ENCODE peak calls at places on chromosomes 5 and 9, in five cellular contexts. D is mesothelial cell of epicardium, T is kidney tubule cell, M is GM12865, I is SJSA1. J is an unnamed sample.

GRCh38 chr9:96441798-96442445 is 8.0 kb upstream of the HABP4 start:
- DNase-seq in D (no peak), M (peak), I (peak), T (peak), J (no peak)

GRCh38 chr5:38433160-38433861 is 123.1 kb downstream of the LIFR start:
- DNase-seq in M (no peak), I (no peak), D (no peak), T (peak), J (peak)

GRCh38 chr9:132409828-132410528 is at the start of gene CFAP77:
- DNase-seq in D (peak), M (peak), I (peak), T (peak), J (peak)

GRCh38 chr5:78541058-78541624 is 107.4 kb downstream of the LHFPL2 start:
- DNase-seq in T (no peak), D (no peak), I (no peak), M (no peak), J (no peak)

GRCh38 chr5:41193462-41194166 is 19.7 kb downstream of the C6 start:
- DNase-seq in M (no peak), I (no peak), D (no peak), T (peak), J (peak)

GRCh38 chr5:172616730-172617129 is 24.3 kb upstream of the NEURL1B start:
- DNase-seq in T (no peak), I (no peak), D (no peak), M (no peak), J (no peak)

GRCh38 chr5:90590-91547 is 1.1 kb upstream of the PLEKHG4B start:
- DNase-seq in T (peak), M (no peak), D (no peak), I (no peak), J (no peak)

GRCh38 chr5:124289641-124290201 is 456.7 kb downstream of the ZNF608 start:
- DNase-seq in I (no peak), T (no peak), M (peak), D (no peak), J (no peak)

GRCh38 chr5:10707198-10708187 is 53.5 kb downstream of the DAP start:
- DNase-seq in D (no peak), I (no peak), M (no peak), T (peak), J (no peak)

GRCh38 chr5:117131048-117131679 is 556.5 kb upstream of the SEMA6A start:
- DNase-seq in I (no peak), M (peak), D (no peak), T (no peak), J (no peak)

GRCh38 chr5:172410160-172410559 is 44.2 kb downstream of the SH3PXD2B start:
- DNase-seq in M (peak), D (no peak), I (no peak), T (peak), J (no peak)

GRCh38 chr5:150596313-150596712 is 44.1 kb upstream of the SYNPO start:
- DNase-seq in D (no peak), M (no peak), I (no peak), T (no peak), J (no peak)

GRCh38 chr9:93084471-93084881 is 11.5 kb upstream of the CARD19 start:
- DNase-seq in D (no peak), T (no peak), M (no peak), I (no peak), J (no peak)

GRCh38 chr9:131419029-131419614 is 25.2 kb downstream of the PRRC2B start:
- DNase-seq in D (no peak), M (no peak), T (no peak), I (no peak), J (no peak)

GRCh38 chr5:60844429-60844890 is 391 bp upstream of the ELOVL7 start:
- DNase-seq in I (no peak), T (no peak), D (no peak), M (peak), J (no peak)

GRCh38 chr5:89582768-89583339 is 699.9 kb upstream of the MEF2C start:
- DNase-seq in M (peak), I (no peak), T (no peak), D (no peak), J (no peak)

GRCh38 chr9:130844028-130844427 is 9.0 kb downstream of the ABL1 start:
- DNase-seq in I (no peak), D (no peak), M (no peak), T (no peak), J (no peak)

GRCh38 chr5:107687404-107687803 is 16.7 kb upstream of the EFNA5 start:
- DNase-seq in D (no peak), T (no peak), M (no peak), I (no peak), J (no peak)

GRCh38 chr9:137611623-137612609 is 6.4 kb downstream of the ARRDC1 start:
- DNase-seq in T (peak), I (peak), D (no peak), M (no peak), J (no peak)

GRCh38 chr5:32217886-32218396 is 43.8 kb upstream of the GOLPH3 start:
- DNase-seq in M (peak), I (no peak), D (no peak), T (no peak), J (no peak)

GRCh38 chr5:97550164-97550563 is 367.1 kb upstream of the RIOK2 start:
- DNase-seq in T (peak), M (no peak), D (no peak), I (no peak), J (peak)

GRCh38 chr9:86700601-86701000 is 246.7 kb downstream of the GAS1 start:
- DNase-seq in I (no peak), T (no peak), M (no peak), D (no peak), J (no peak)

GRCh38 chr5:100647461-100648230 is 112.5 kb downstream of the FAM174A start:
- DNase-seq in M (peak), T (peak), D (peak), I (no peak), J (peak)

GRCh38 chr5:124662261-124662781 is 84.1 kb downstream of the ZNF608 start:
- DNase-seq in M (no peak), T (peak), I (no peak), D (no peak), J (peak)

GRCh38 chr9:87498046-87498815 is 564 bp downstream of the DAPK1 start:
- DNase-seq in T (peak), M (peak), I (peak), D (peak), J (peak)

GRCh38 chr5:20276959-20277263 is 288.9 kb upstream of the CDH18 start:
- DNase-seq in T (no peak), I (no peak), D (no peak), M (no peak), J (no peak)

GRCh38 chr9:114525505-114525904 is 20.2 kb upstream of the WHRN start:
- DNase-seq in D (no peak), I (no peak), T (peak), M (no peak), J (no peak)

GRCh38 chr5:26889810-26890209 is 148.6 kb downstream of the CDH9 start:
- DNase-seq in M (no peak), D (no peak), T (no peak), I (no peak), J (no peak)